ENCODE peak calls at places on chromosomes 4 and X, in four cellular contexts. Y is heart right ventricle, H is endodermal cell, S is PC-3. F is an unnamed sample.

GRCh38 chrX:74784629-74785028 is 140.6 kb downstream of the NEXMIF start:
- DNase-seq in H (no peak), S (no peak), Y (no peak), F (no peak)

GRCh38 chr4:45621926-45622325 is 501.9 kb downstream of the GABRG1 start:
- DNase-seq in Y (no peak), S (peak; percentile 52), H (no peak), F (no peak)

GRCh38 chr4:6728320-6729029 is 12.5 kb downstream of the BLOC1S4 start:
- DNase-seq in Y (no peak), H (no peak), S (no peak), F (no peak)

GRCh38 chr4:101818362-101818761 is 27.8 kb downstream of the BANK1 start:
- DNase-seq in Y (no peak), S (no peak), H (no peak), F (no peak)

GRCh38 chr4:10298681-10299080 is 158.5 kb downstream of the ZNF518B start:
- DNase-seq in Y (no peak), H (no peak), S (no peak), F (no peak)

GRCh38 chr4:145795535-145795934 is 115.6 kb downstream of the C4orf51 start:
- DNase-seq in H (no peak), Y (no peak), S (no peak), F (no peak)

GRCh38 chr4:78056265-78057129 is 626 bp upstream of the FRAS1 start:
- DNase-seq in Y (peak; percentile 84), H (peak; percentile 94), S (peak; percentile 92), F (peak; percentile 43)

GRCh38 chr4:15702941-15703403 is at the start of gene BST1:
- DNase-seq in H (peak; percentile 76), Y (peak; percentile 67), S (no peak), F (no peak)

GRCh38 chr4:15870921-15871664 is 67.4 kb downstream of the FGFBP1 start:
- DNase-seq in Y (no peak), S (no peak), H (no peak), F (no peak)

GRCh38 chr4:187021436-187022205 is 298.0 kb upstream of the FAT1 start:
- DNase-seq in S (no peak), Y (no peak), H (no peak), F (no peak)

GRCh38 chr4:138562544-138562961 is 320.4 kb upstream of the SLC7A11 start:
- DNase-seq in Y (peak; percentile 42), H (no peak), S (peak; percentile 68), F (no peak)

GRCh38 chrX:124555036-124555595 is 208.8 kb downstream of the SH2D1A start:
- DNase-seq in H (no peak), S (peak; percentile 77), Y (no peak), F (no peak)

GRCh38 chr4:7120341-7120740 is 52.5 kb upstream of the GRPEL1 start:
- DNase-seq in S (peak; percentile 17), H (no peak), Y (no peak), F (no peak)

DNA sequence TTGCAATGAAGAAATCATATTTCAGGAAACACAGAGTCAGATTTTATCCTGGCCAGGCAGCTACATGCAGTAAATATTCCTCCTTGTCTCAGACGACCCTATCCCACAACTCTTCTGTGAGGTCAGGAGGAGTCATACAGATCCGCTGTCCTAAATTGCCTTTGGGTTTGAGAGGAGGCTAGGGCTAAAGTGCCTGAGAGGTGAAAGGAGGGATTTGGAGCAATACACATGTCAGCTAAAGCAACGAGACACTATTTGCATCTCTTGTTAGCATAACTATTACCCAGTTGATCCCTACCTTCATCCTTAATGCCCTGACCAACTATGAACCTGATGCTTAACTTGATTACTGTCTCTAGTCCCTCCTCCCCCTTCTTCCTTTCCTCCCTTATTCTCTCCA is 98.6 kb downstream of the TBC1D19 start:
- DNase-seq in S (no peak), Y (no peak), H (no peak), F (no peak)
- TF ChIP-seq CTCF in S (no peak), Y (no peak), H (no peak), F (no peak)

GRCh38 chr4:38802561-38803355 is 1.8 kb downstream of the TLR1 start:
- DNase-seq in Y (no peak), H (no peak), S (peak; percentile 7), F (no peak)
- H3K4me3 ChIP-seq in Y (peak overlapping the region; percentile 54), H (no peak overlapping the region), S (no peak overlapping the region), F (peak overlapping the region; percentile 66)

GRCh38 chr4:86788826-86789225 is 60.4 kb downstream of the SLC10A6 start:
- DNase-seq in S (no peak), Y (no peak), H (no peak), F (no peak)

DNA sequence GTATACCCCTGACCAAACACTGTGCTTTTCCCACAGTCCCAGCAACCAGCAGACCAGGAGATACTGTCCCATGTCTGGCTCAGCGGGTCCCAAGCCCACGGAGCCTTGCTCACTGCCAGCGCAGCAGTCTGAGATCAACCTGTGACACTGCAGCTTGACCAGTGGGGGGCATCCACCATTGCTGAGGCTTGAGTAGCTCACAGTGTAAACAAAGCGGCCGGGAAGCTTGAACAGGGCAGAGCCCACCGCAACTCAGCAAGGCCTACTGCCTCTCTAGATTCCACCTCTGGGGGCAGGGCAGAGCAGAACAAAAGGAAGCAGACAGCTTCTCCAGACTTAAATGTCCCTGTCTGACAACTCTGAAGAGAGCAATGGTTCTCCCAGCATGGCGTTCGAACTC is 58.1 kb downstream of the SLC10A6 start:
- DNase-seq in Y (no peak), S (no peak), H (peak; percentile 83), F (no peak)
- TF ChIP-seq CTCF in Y (no peak), S (no peak), H (peak; percentile 68), F (no peak)

DNA sequence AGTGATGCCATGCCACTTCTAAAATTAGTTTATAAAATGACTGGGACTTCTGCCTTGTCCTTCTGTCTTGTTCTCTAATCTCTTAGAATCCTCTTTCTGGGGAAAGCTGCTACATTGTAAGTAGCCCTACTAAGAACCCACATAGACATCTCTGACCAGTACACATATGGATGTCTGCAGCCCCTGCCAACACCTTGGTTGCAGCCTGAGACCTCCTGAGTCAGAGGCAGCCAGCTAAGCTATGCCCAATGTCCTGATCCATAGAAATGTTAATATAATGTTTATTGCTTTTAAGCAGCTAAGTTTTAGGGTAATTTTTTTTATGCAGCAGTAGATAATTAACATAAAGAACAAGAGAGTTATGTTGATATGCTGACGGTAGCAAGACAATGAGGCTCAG is 1029.5 kb upstream of the INTU start:
- DNase-seq in S (no peak), H (no peak), Y (no peak), F (no peak)
- H3K4me3 ChIP-seq in S (no peak overlapping the region), H (no peak overlapping the region), Y (no peak overlapping the region), F (no peak overlapping the region)

GRCh38 chr4:27181672-27182071 is 321.0 kb downstream of the STIM2 start:
- DNase-seq in H (no peak), Y (no peak), S (no peak), F (no peak)

GRCh38 chr4:27178066-27178465 is 317.4 kb downstream of the STIM2 start:
- DNase-seq in S (no peak), H (no peak), Y (no peak), F (no peak)

GRCh38 chr4:27176881-27177280 is 316.2 kb downstream of the STIM2 start:
- DNase-seq in Y (no peak), H (peak; percentile 65), S (no peak), F (no peak)

DNA sequence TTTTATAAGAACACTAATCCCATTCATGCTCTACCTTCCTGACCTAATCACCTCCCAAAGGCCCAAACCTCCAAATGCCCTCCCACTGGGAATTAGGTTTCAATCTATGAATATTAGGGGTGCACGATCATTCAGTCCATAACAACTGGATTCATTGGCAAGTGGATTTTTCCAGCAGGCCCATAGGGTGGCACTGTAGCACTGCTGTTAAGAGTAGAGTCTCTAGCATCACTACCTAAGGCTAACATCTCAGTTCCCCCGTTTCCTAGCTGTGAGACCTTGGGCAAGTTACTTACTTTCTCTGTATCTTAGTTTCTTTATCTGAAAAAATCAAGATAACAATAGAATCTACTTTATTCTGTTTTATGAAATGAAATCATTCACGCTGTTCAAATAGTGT is 315.8 kb downstream of the STIM2 start:
- DNase-seq in Y (no peak), S (peak; percentile 59), H (peak; percentile 77), F (no peak)
- TF ChIP-seq CTCF in Y (peak; percentile 57), S (peak; percentile 77), H (peak; percentile 79), F (peak; percentile 61)

DNA sequence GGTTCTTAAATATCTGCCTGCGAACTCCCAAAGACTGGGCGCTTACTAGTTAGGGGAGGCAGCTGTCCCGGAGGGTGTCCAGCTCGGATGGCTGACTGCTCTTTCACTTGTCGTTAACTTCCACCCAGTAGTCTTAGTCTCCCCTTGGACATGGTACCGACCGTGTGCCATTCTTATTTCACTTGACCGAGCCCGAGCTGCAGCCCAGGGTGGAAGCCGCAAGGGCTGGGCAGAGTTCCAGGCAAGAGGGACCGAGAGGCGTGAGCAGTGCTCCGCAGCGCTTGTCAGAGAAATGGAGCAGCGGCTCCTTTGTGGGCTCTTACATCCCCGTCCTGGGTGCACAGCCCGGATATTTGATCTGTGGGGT is 347 bp upstream of the SLITRK2 start:
- DNase-seq in S (no peak), H (peak; percentile 68), Y (no peak), F (no peak)
- H3K4me3 ChIP-seq in S (no peak overlapping the region), H (no peak overlapping the region), Y (no peak overlapping the region), F (peak overlapping the region; percentile 27)

GRCh38 chrX:28697732-28698131 is 110.5 kb downstream of the IL1RAPL1 start:
- DNase-seq in S (no peak), H (no peak), Y (no peak), F (no peak)

DNA sequence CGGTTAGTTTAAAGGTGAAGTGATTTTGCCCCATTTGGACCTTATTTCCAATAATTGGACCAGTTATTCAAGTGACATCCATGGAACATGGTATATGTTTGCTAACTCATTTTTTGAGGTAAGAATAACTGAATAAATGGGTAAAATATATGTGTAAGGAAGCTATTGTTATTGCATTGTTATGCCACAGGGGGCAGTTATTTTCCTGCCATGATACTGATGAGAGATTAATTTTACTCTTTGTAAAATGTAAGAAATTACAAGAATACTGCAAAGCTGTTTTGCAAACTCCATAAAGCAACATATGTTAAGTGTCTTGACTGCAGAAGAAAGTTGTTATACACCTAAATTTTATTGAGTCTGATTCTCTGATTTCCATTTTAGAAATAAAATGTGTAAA is 114.0 kb downstream of the IL1RAPL1 start:
- DNase-seq in Y (no peak), S (no peak), H (no peak), F (no peak)
- TF ChIP-seq CTCF in Y (no peak), S (peak; percentile 53), H (peak; percentile 66), F (no peak)

DNA sequence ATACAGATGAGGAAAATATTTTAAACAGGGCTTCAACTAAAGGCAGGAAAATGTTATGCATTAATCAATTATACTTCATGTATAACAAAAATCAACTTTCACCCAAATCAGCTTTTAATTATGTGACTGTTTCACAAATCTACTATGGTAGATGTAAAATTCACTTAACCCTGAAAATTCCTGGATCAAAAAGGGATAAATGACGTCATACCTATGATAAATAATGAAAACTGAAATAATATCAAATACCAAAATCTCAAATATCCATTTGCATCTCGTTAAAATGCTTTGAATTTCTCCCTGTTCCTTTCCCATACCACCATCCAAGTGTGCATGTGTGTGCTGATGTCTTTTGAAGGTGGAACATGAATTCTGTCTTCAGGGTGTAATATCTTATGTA is 11.5 kb downstream of the S100G start:
- DNase-seq in Y (no peak), S (no peak), H (no peak), F (no peak)
- H3K4me3 ChIP-seq in Y (no peak overlapping the region), S (no peak overlapping the region), H (no peak overlapping the region), F (no peak overlapping the region)

DNA sequence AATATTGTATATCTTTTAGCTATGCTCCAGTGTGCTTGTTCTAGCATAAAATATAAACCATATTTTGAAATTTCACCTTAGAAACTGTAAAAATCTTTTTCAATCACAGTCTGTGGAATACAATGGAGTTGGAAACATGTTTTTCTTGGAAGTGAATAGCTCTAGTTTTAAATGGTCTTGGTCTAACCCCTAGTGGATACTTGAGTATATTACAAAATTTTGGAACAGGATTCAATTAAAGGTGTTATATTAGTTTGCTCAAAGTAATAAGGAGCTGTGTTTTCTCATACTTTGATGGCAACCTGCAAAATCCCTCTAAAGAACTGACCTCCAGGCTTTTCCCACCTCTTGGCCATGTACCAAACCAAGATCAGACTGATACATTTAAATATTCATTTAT is 48.2 kb downstream of the STK26 start:
- DNase-seq in H (no peak), Y (no peak), S (peak; percentile 37), F (no peak)
- TF ChIP-seq CTCF in H (peak; percentile 66), Y (peak; percentile 35), S (peak; percentile 58), F (peak; percentile 19)

F was measured in thoracic aorta.